ENCODE peak calls at places on chromosomes 1 and 21, in seven cellular contexts. D is NCI-H1092, O is NCI-H1694 treated with DMSO at 0.1 percent for 48 hours, F is T-cell, L is GM19239, H is esophagus squamous epithelium, K is T-helper 9 cell. J is an unnamed sample.

GRCh38 chr1:9687876-9688582 is 36.5 kb downstream of the PIK3CD start:
- DNase-seq in F (no peak), O (no peak), H (no peak), D (no peak), L (no peak), K (no peak), J (no peak)

GRCh38 chr1:85581802-85582686 is 1.5 kb downstream of the CCN1 start:
- DNase-seq in K (no peak), O (no peak), F (no peak), D (no peak), L (no peak), H (no peak), J (no peak)

GRCh38 chr21:36656138-36656537 is 42.8 kb upstream of the SIM2 start:
- DNase-seq in K (no peak), L (no peak), F (no peak), O (no peak), H (no peak), D (no peak), J (no peak)

GRCh38 chr21:45550552-45551210 is 8.4 kb upstream of the SLC19A1 start:
- DNase-seq in O (no peak), D (no peak), K (no peak), L (peak), H (no peak), F (peak), J (no peak)

GRCh38 chr1:41377397-41377796 is 16.2 kb downstream of the FOXO6 start:
- DNase-seq in K (no peak), O (no peak), L (no peak), H (no peak), F (no peak), D (no peak), J (no peak)

GRCh38 chr21:37562920-37563640 is 196.5 kb downstream of the DYRK1A start:
- DNase-seq in L (no peak), D (no peak), K (peak), O (no peak), H (no peak), F (no peak), J (no peak)

GRCh38 chr1:36882536-36883285 is 151.6 kb downstream of the GRIK3 start:
- DNase-seq in D (no peak), H (no peak), O (no peak), K (no peak), F (no peak), L (no peak), J (no peak)

GRCh38 chr1:170085089-170085488 is 10.6 kb upstream of the KIFAP3 start:
- DNase-seq in K (no peak), H (no peak), D (no peak), F (no peak), L (no peak), O (no peak), J (no peak)

GRCh38 chr1:68377098-68377497 is 72.7 kb downstream of the RPE65 start:
- DNase-seq in K (no peak), D (no peak), L (no peak), O (no peak), H (no peak), F (no peak), J (no peak)

GRCh38 chr1:30225336-30225735 is 498.0 kb downstream of the MATN1 start:
- DNase-seq in H (no peak), F (no peak), O (no peak), D (no peak), K (no peak), L (no peak), J (no peak)

GRCh38 chr1:193392686-193393085 is 206.3 kb upstream of the B3GALT2 start:
- DNase-seq in H (no peak), D (no peak), F (no peak), K (no peak), O (no peak), L (no peak), J (no peak)

GRCh38 chr21:36164427-36164784 is 7.8 kb downstream of the DOP1B start:
- DNase-seq in F (no peak), D (peak), L (no peak), H (no peak), O (no peak), K (no peak), J (no peak)

GRCh38 chr1:91851130-91852010 is 34.6 kb downstream of the TGFBR3 start:
- DNase-seq in L (no peak), D (peak), F (no peak), K (no peak), O (no peak), H (no peak), J (no peak)

GRCh38 chr1:41537788-41538351 is 53.4 kb upstream of the EDN2 start:
- DNase-seq in H (no peak), L (no peak), D (peak), F (no peak), K (no peak), O (no peak), J (peak)

GRCh38 chr1:228803421-228803820 is 68.1 kb downstream of the RHOU start:
- DNase-seq in O (no peak), H (no peak), K (no peak), F (no peak), D (no peak), L (no peak), J (no peak)

GRCh38 chr1:44031051-44031899 is at the start of gene SLC6A9:
- DNase-seq in D (no peak), H (no peak), K (no peak), F (peak), O (no peak), L (no peak), J (peak)

GRCh38 chr1:212825798-212826452 is 21.5 kb downstream of the SPATA45 start:
- DNase-seq in K (no peak), L (no peak), O (no peak), H (no peak), F (no peak), D (no peak), J (no peak)